ENCODE peak calls at places on chromosomes 13 and 19, in five cellular contexts. X is H1, Q is GM12878, D is K562, F is HepG2. Z is an unnamed sample. For H4K20me1, the result is how much of the 10 kb centered on the place peaks cover.

GRCh38 chr19:8831373-8831772 is 731 bp downstream of the ZNF558 start:
- DNase-seq in X (no peak), Q (no peak), D (peak), F (no peak), Z (no peak)

GRCh38 chr13:88411696-88412095 is 740.5 kb downstream of the SLITRK5 start:
- DNase-seq in X (no peak), Q (no peak), D (no peak), F (no peak), Z (no peak)

GRCh38 chr13:73832203-73832602 is 302.0 kb downstream of the KLF12 start:
- DNase-seq in X (no peak), Q (no peak), D (no peak), F (no peak), Z (no peak)

GRCh38 chr19:4972509-4973230 is 3.8 kb downstream of the KDM4B start:
- DNase-seq in X (no peak), Q (no peak), D (no peak), F (peak), Z (peak)

GRCh38 chr13:87954116-87954515 is 282.9 kb downstream of the SLITRK5 start:
- DNase-seq in X (no peak), Q (no peak), D (no peak), F (no peak), Z (no peak)

GRCh38 chr13:106561551-106562170 is 6.3 kb downstream of the ARGLU1 start:
- DNase-seq in X (no peak), Q (peak), D (peak), F (no peak), Z (no peak)

GRCh38 chr19:48271531-48272151 is 1.8 kb downstream of the ZNF114 start:
- DNase-seq in X (peak), Q (no peak), D (no peak), F (peak), Z (no peak)

GRCh38 chr19:52171321-52172169 is at the start of gene ZNF836:
- DNase-seq in X (peak), Q (peak), D (peak), F (peak), Z (no peak)

GRCh38 chr19:15702590-15702930 is 25.3 kb upstream of the OR10H2 start:
- DNase-seq in X (no peak), Q (no peak), D (peak), F (peak), Z (peak)

GRCh38 chr13:45512148-45512498 is 47.4 kb downstream of the COG3 start:
- DNase-seq in X (no peak), Q (no peak), D (no peak), F (no peak), Z (no peak)

GRCh38 chr19:1445932-1446712 is 3.8 kb upstream of the APC2 start:
- DNase-seq in X (peak), Q (no peak), D (peak), F (no peak), Z (no peak)

GRCh38 chr19:1447944-1448343 is 2.0 kb upstream of the APC2 start:
- DNase-seq in X (no peak), Q (no peak), D (no peak), F (no peak), Z (no peak)

GRCh38 chr19:1445185-1445931 is 4.6 kb upstream of the APC2 start:
- DNase-seq in X (peak), Q (no peak), D (peak), F (peak), Z (no peak)

GRCh38 chr19:1447565-1447903 is 2.4 kb upstream of the APC2 start:
- DNase-seq in X (no peak), Q (no peak), D (no peak), F (no peak), Z (no peak)

GRCh38 chr19:1446713-1447564 is 3.0 kb upstream of the APC2 start:
- DNase-seq in X (peak), Q (no peak), D (peak), F (no peak), Z (no peak)
- TF ChIP-seq EZH2 in X (no peak), Q (no peak), D (no peak), F (peak), Z (no peak)

DNA sequence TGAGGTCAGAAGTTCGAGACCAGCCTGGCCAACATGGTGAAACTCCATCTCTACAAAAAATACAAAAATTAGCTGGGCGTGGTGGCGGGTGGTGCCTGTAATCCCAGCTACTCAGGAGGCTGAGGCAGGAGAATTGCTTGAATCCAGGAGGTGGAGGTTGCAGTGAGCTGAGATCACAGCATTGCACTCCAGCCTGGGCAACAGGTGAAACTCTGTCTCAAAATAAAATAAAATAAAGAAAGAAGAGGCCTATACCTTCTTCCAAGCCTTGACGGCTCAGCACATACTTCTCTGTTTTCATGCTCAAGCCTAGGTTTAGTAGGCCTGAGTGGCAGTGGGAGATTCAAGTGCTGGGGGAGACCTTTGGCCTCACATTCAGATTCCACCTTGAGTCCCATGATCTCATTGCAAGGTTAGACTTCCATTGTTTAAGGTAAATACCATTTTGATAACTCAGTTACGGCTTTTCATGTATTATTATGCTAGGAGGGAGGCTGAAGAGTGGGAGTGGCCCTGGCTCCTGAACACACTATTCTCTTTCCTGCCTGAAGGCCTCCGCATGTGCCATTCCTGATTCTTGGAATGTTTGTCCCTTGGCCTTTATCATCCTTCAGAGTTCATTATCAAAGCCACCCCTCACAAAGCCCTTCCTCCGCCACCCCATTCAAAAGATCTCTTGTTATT is 1.6 kb upstream of the SPINT2 start:
- DNase-seq in X (no peak), Q (no peak), D (no peak), F (no peak), Z (no peak)
- TF ChIP-seq SP1 in X (no peak), Q (no peak), D (no peak), F (no peak), Z (no peak)

DNA sequence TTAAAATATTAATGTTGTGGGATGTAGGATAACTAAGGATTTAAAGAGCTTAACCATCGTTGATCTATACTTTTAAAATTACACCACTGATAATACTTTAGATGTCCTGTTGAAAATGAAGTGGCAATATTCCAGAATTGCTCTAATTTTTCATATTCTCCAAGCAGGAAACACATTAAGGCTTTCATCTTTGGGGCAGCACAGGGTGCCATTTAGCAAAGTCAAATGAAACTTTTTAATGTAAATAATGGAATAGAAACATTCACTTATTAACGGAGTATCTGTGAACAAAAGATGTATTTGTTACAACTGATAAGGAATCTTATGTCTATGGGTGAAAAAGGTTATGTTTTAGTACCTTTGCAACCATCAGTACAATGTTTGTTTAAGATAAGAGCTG is 50.0 kb upstream of the MIR17HG start:
- DNase-seq in X (no peak), Q (no peak), D (no peak), F (no peak), Z (no peak)
- H4K20me1 ChIP-seq in X (under half), Q (under half), D (under half), F (under half), Z (under half)

GRCh38 chr19:291561-292280 is 518 bp upstream of the PLPP2 start:
- DNase-seq in X (no peak), Q (no peak), D (no peak), F (no peak), Z (no peak)
- TF ChIP-seq EZH2 in X (no peak), Q (no peak), D (no peak), F (no peak), Z (no peak)

GRCh38 chr19:13784731-13785452 is 10.4 kb upstream of the ZSWIM4 start:
- DNase-seq in X (peak), Q (no peak), D (peak), F (peak), Z (peak)
- TF ChIP-seq SP1 in X (no peak), Q (no peak), D (no peak), F (no peak), Z (no peak)

DNA sequence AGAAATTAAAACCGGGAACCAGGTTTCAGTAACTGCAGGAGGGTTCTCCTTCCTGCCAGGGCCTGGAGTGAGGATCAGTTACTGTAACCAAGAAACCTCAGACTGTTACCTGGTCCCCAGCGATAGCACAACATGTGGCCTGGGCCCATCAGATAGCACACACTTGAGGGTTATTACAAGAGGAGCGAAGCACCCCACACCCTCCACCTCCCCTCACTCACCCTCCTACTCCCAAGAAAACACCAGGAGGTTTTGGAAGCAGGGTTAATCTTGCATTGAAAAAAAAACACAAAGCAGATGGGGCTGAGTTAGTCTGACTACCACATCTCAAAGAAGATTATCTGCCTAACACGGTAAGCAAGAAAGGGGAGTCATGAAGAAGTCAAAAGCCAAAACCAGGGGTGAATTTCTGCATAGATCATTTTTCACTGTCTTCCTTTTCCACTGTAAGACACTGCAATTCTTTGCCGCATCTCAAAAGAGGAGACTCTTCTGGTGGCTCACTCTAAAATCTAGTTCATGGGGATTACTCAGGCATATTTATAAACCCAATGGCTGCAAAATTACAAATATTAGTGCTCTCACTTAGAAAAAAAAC is 75.9 kb upstream of the DOCK9 start:
- DNase-seq in X (no peak), Q (no peak), D (peak), F (no peak), Z (no peak)
- H4K20me1 ChIP-seq in X (under half), Q (under half), D (under half), F (under half), Z (under half)

GRCh38 chr19:7570761-7571160 is 24.9 kb upstream of the CAMSAP3 start:
- DNase-seq in X (no peak), Q (no peak), D (no peak), F (no peak), Z (no peak)
- TF ChIP-seq EZH2 in X (no peak), Q (no peak), D (no peak), F (no peak), Z (no peak)

GRCh38 chr19:43711751-43712355 is 4.0 kb upstream of the IRGC start:
- DNase-seq in X (no peak), Q (no peak), D (no peak), F (no peak), Z (no peak)
- TF ChIP-seq SP1 in X (no peak), Q (no peak), D (no peak), F (no peak), Z (no peak)

Z was measured in HCT116.